ENCODE peak calls at places on chromosomes 11 and 22, in four cellular contexts. One of them, this sample, is unnamed.

GRCh38 chr11:119091083-119091650 is 6.5 kb downstream of the HMBS start:
- DNase-seq in lung: no peak
- DNase-seq in body of pancreas: no peak
- DNase-seq in ovary: no peak
- DNase-seq in this sample: no peak

GRCh38 chr11:113873241-113873626 is 2.1 kb downstream of the USP28 start:
- DNase-seq in lung: no peak
- DNase-seq in body of pancreas: no peak
- DNase-seq in ovary: no peak
- DNase-seq in this sample: no peak

GRCh38 chr11:21588754-21589153 is 604.1 kb upstream of the ANO5 start:
- DNase-seq in lung: no peak
- DNase-seq in body of pancreas: no peak
- DNase-seq in ovary: no peak
- DNase-seq in this sample: no peak

GRCh38 chr22:17777005-17777716 is 2.9 kb upstream of the BID start:
- DNase-seq in lung: peak; percentile 61
- DNase-seq in body of pancreas: no peak
- DNase-seq in ovary: no peak
- DNase-seq in this sample: peak; percentile 55

GRCh38 chr11:73029408-73029807 is 112.7 kb downstream of the FCHSD2 start:
- DNase-seq in lung: no peak
- DNase-seq in body of pancreas: no peak
- DNase-seq in ovary: no peak
- DNase-seq in this sample: no peak

GRCh38 chr22:39173787-39174497 is 21.5 kb upstream of the CBX7 start:
- DNase-seq in lung: no peak
- DNase-seq in body of pancreas: no peak
- DNase-seq in ovary: no peak
- DNase-seq in this sample: peak; percentile 31

GRCh38 chr11:66106786-66107599 is 36.9 kb downstream of the PACS1 start:
- DNase-seq in lung: no peak
- DNase-seq in body of pancreas: no peak
- DNase-seq in ovary: no peak
- DNase-seq in this sample: no peak

GRCh38 chr11:116394022-116394421 is 378.8 kb downstream of the BUD13 start:
- DNase-seq in lung: no peak
- DNase-seq in body of pancreas: no peak
- DNase-seq in ovary: no peak
- DNase-seq in this sample: no peak

GRCh38 chr11:9750551-9750950 is 86.7 kb downstream of the SWAP70 start:
- DNase-seq in lung: no peak
- DNase-seq in body of pancreas: no peak
- DNase-seq in ovary: no peak
- DNase-seq in this sample: no peak

GRCh38 chr11:45896392-45897068 is 10.5 kb downstream of the FREY1 start:
- DNase-seq in lung: no peak
- DNase-seq in body of pancreas: peak; percentile 57
- DNase-seq in ovary: no peak
- DNase-seq in this sample: no peak

GRCh38 chr11:106398396-106399074 is 321.1 kb downstream of the AASDHPPT start:
- DNase-seq in lung: no peak
- DNase-seq in body of pancreas: no peak
- DNase-seq in ovary: no peak
- DNase-seq in this sample: no peak

GRCh38 chr22:17770180-17771077 is 3.8 kb downstream of the BID start:
- DNase-seq in lung: no peak
- DNase-seq in body of pancreas: no peak
- DNase-seq in ovary: no peak
- DNase-seq in this sample: no peak

GRCh38 chr11:103907548-103908455 is 128.6 kb upstream of the DDI1 start:
- DNase-seq in lung: no peak
- DNase-seq in body of pancreas: no peak
- DNase-seq in ovary: no peak
- DNase-seq in this sample: no peak

GRCh38 chr22:20422965-20423635 is 14.5 kb downstream of the SCARF2 start:
- DNase-seq in lung: no peak
- DNase-seq in body of pancreas: peak; percentile 77
- DNase-seq in ovary: no peak
- DNase-seq in this sample: no peak

GRCh38 chr11:13462311-13462927 is 603 bp downstream of the BTBD10 start:
- DNase-seq in lung: peak; percentile 62
- DNase-seq in body of pancreas: peak; percentile 47
- DNase-seq in ovary: peak; percentile 55
- DNase-seq in this sample: peak; percentile 61

GRCh38 chr11:115845872-115846271 is 341.7 kb upstream of the CADM1 start:
- DNase-seq in lung: no peak
- DNase-seq in body of pancreas: no peak
- DNase-seq in ovary: no peak
- DNase-seq in this sample: no peak

GRCh38 chr11:33319965-33320813 is 63.0 kb downstream of the HIPK3 start:
- DNase-seq in lung: no peak
- DNase-seq in body of pancreas: no peak
- DNase-seq in ovary: no peak
- DNase-seq in this sample: no peak

GRCh38 chr11:62791501-62792192 is at the start of gene TMEM223:
- DNase-seq in lung: peak; percentile 85
- DNase-seq in body of pancreas: peak; percentile 87
- DNase-seq in ovary: peak; percentile 85
- DNase-seq in this sample: peak; percentile 83

GRCh38 chr11:10973416-10973815 is 115.6 kb upstream of the ZBED5 start:
- DNase-seq in lung: no peak
- DNase-seq in body of pancreas: peak; percentile 10
- DNase-seq in ovary: no peak
- DNase-seq in this sample: no peak

GRCh38 chr22:36764641-36765040 is 11.3 kb downstream of the IFT27 start:
- DNase-seq in lung: no peak
- DNase-seq in body of pancreas: no peak
- DNase-seq in ovary: no peak
- DNase-seq in this sample: no peak

DNA sequence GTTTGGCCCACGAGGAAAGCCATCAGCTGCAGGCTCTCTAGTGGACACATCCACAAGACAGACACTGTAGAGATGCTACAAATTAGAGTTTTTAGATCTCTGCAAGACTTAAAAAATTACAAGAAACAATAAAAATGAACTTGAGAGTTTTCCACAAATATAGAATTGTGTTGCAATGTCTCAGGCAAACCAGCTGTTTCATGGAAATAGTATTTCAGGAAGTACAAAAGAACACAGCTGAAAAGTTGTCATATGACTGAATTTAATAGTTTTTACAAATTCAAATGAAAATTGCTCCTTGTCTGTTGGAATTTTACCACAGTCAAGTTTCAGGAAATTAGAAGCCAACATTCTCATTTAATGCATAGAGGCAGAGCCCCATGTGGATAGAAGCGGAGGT is 184.5 kb upstream of the PITPNB start:
- DNase-seq in lung: no peak
- DNase-seq in body of pancreas: no peak
- DNase-seq in ovary: no peak
- DNase-seq in this sample: no peak
- H3K27ac ChIP-seq in lung: no peak overlapping the region
- H3K27ac ChIP-seq in body of pancreas: no peak overlapping the region
- H3K27ac ChIP-seq in ovary: no peak overlapping the region
- H3K27ac ChIP-seq in this sample: no peak overlapping the region

GRCh38 chr22:47422736-47423135 is 660.3 kb downstream of the TBC1D22A start:
- DNase-seq in lung: no peak
- DNase-seq in body of pancreas: no peak
- DNase-seq in ovary: no peak
- DNase-seq in this sample: no peak
- H3K9me3 ChIP-seq in lung: peaks cover 1% of the 10 kb centered on the region
- H3K9me3 ChIP-seq in body of pancreas: no peaks in the 10 kb centered on the region
- H3K9me3 ChIP-seq in ovary: no peaks in the 10 kb centered on the region
- H3K9me3 ChIP-seq in this sample: no peaks in the 10 kb centered on the region

GRCh38 chr11:124894606-124895430 is 2.8 kb downstream of the ROBO4 start:
- DNase-seq in lung: no peak
- DNase-seq in body of pancreas: no peak
- DNase-seq in ovary: no peak
- DNase-seq in this sample: no peak

GRCh38 chr11:124896821-124897391 is 759 bp downstream of the ROBO4 start:
- DNase-seq in lung: no peak
- DNase-seq in body of pancreas: no peak
- DNase-seq in ovary: no peak
- DNase-seq in this sample: no peak

GRCh38 chr11:124896071-124896750 is 1.5 kb downstream of the ROBO4 start:
- DNase-seq in lung: no peak
- DNase-seq in body of pancreas: no peak
- DNase-seq in ovary: no peak
- DNase-seq in this sample: no peak

GRCh38 chr11:124893781-124894401 is 3.8 kb downstream of the ROBO4 start:
- DNase-seq in lung: no peak
- DNase-seq in body of pancreas: no peak
- DNase-seq in ovary: no peak
- DNase-seq in this sample: no peak

DNA sequence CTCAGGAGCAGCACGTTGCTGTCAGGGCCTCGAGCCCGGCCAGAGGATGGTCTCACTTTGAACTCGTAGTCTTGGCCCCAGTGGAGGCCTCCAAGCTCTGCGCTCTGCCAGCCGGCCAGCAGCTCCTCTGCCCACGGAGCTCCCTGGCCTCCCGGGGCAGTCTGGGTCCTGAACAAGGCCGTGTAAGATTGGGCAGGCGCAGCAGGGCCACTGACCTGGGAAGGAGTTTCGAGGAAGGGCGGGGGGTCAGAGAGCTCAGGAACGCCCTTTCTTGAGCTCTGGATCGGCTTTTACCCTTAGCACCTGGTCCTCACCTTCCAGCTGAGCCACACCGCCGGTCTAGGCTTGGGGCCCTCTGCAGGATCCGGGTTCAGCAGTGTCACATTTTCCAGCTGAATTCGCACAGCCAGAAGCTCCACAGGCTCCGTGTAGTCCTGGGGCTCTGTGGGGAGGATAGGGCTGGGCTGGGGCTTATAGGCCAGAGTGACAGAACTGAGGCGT is 2.1 kb downstream of the ROBO4 start:
- DNase-seq in lung: no peak
- DNase-seq in body of pancreas: no peak
- DNase-seq in ovary: no peak
- DNase-seq in this sample: no peak
- H3K27ac ChIP-seq in lung: peak overlapping the region; percentile 61
- H3K27ac ChIP-seq in body of pancreas: peak overlapping the region; percentile 24
- H3K27ac ChIP-seq in ovary: peak overlapping the region; percentile 32
- H3K27ac ChIP-seq in this sample: no peak overlapping the region

DNA sequence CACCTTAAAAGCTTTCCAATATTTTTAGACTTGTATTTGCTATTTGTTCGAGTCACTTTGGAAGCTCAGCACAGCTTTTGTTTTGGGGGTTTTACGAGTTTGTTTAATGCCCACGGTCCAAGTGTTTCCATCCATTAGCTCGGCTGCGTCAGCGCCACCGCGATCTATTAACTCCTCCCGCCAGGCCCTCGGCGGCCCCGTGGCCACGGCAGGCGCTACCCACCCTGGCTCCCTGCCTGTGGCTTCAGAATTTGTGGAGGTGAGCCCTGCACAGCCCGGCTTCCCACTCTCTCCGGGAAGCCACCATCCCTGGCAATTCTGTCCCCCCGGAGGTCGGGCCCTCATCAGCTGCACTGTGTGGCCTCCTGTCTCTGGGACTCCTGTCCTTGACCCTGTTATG is 648.5 kb downstream of the BRD1 start:
- DNase-seq in lung: no peak
- DNase-seq in body of pancreas: no peak
- DNase-seq in ovary: no peak
- DNase-seq in this sample: no peak
- H3K9me3 ChIP-seq in lung: peaks cover 12% of the 10 kb centered on the region
- H3K9me3 ChIP-seq in body of pancreas: no peaks in the 10 kb centered on the region
- H3K9me3 ChIP-seq in ovary: no peaks in the 10 kb centered on the region
- H3K9me3 ChIP-seq in this sample: no peaks in the 10 kb centered on the region

GRCh38 chr11:125261471-125262087 is 97.0 kb downstream of the PKNOX2 start:
- DNase-seq in lung: no peak
- DNase-seq in body of pancreas: no peak
- DNase-seq in ovary: peak; percentile 57
- DNase-seq in this sample: no peak

GRCh38 chr11:125262825-125263218 is 98.3 kb downstream of the PKNOX2 start:
- DNase-seq in lung: no peak
- DNase-seq in body of pancreas: no peak
- DNase-seq in ovary: no peak
- DNase-seq in this sample: no peak

GRCh38 chr11:125262194-125262824 is 97.8 kb downstream of the PKNOX2 start:
- DNase-seq in lung: no peak
- DNase-seq in body of pancreas: no peak
- DNase-seq in ovary: peak; percentile 46
- DNase-seq in this sample: no peak

GRCh38 chr11:125263268-125263790 is 98.8 kb downstream of the PKNOX2 start:
- DNase-seq in lung: peak; percentile 68
- DNase-seq in body of pancreas: peak; percentile 44
- DNase-seq in ovary: peak; percentile 93
- DNase-seq in this sample: no peak

GRCh38 chr11:125264091-125265022 is 99.8 kb downstream of the PKNOX2 start:
- DNase-seq in lung: no peak
- DNase-seq in body of pancreas: no peak
- DNase-seq in ovary: no peak
- DNase-seq in this sample: no peak
- H3K27ac ChIP-seq in lung: no peak overlapping the region
- H3K27ac ChIP-seq in body of pancreas: no peak overlapping the region
- H3K27ac ChIP-seq in ovary: peak overlapping the region; percentile 72
- H3K27ac ChIP-seq in this sample: no peak overlapping the region